ENCODE peak calls at places on chromosomes 6 and 20, in four cellular contexts. S is CD8-positive, alpha-beta T cell; D is NCI-H524; F is stimulated activated CD4-positive, alpha-beta T cell treated with anti-CD3 and anti-CD28 coated beads, Interleukin-4, amount 100 ng/mL, for 1 hour. I is an unnamed sample.

GRCh38 chr20:25315418-25316210 is 67.7 kb downstream of the PYGB start:
- DNase-seq in F (no peak), S (no peak), D (no peak), I (no peak)

GRCh38 chr20:5205348-5206210 is 78.8 kb downstream of the CDS2 start:
- DNase-seq in D (peak; percentile 84), F (peak; percentile 66), S (peak; percentile 70), I (peak; percentile 42)

GRCh38 chr20:3203315-3204123 is 963 bp downstream of the DDRGK1 start:
- DNase-seq in D (peak; percentile 50), S (no peak), F (peak; percentile 19), I (peak; percentile 52)

GRCh38 chr6:137970368-137970767 is 103.3 kb downstream of the TNFAIP3 start:
- DNase-seq in F (no peak), D (no peak), S (no peak), I (no peak)

GRCh38 chr6:36414481-36414880 is 27.0 kb upstream of the ETV7 start:
- DNase-seq in F (no peak), D (no peak), S (no peak), I (no peak)

GRCh38 chr6:100504786-100505737 is 40.3 kb upstream of the SIM1 start:
- DNase-seq in D (no peak), S (no peak), F (no peak), I (no peak)

GRCh38 chr6:18595774-18596528 is 208.8 kb downstream of the RNF144B start:
- DNase-seq in D (peak; percentile 70), S (no peak), F (peak; percentile 7), I (peak; percentile 58)

GRCh38 chr6:8064638-8065518 is 689 bp upstream of the BLOC1S5 start:
- DNase-seq in F (no peak), D (no peak), S (no peak), I (no peak)

GRCh38 chr6:30075094-30075986 is at the start of gene RNF39:
- DNase-seq in S (no peak), F (peak; percentile 29), D (peak; percentile 42), I (peak; percentile 54)

GRCh38 chr6:110518281-110518623 is 41.8 kb upstream of the SLC22A16 start:
- DNase-seq in D (peak; percentile 11), S (no peak), F (no peak), I (no peak)

GRCh38 chr20:4068708-4069107 is 53.4 kb upstream of the RNF24 start:
- DNase-seq in S (no peak), F (no peak), D (no peak), I (no peak)

GRCh38 chr6:99613705-99614429 is 7.2 kb downstream of the PRDM13 start:
- DNase-seq in F (peak; percentile 29), D (peak; percentile 80), S (peak; percentile 27), I (peak; percentile 42)

GRCh38 chr20:2005831-2006426 is 12.1 kb upstream of the PDYN start:
- DNase-seq in D (no peak), F (peak; percentile 64), S (peak; percentile 53), I (no peak)

GRCh38 chr6:166351715-166352285 is 9.5 kb upstream of the SFT2D1 start:
- DNase-seq in S (no peak), D (no peak), F (no peak), I (no peak)

I was measured in NCI-H2171.